ENCODE peak calls at places on chromosome 20, in seven cellular contexts. H is mucosa of descending colon; O is body of pancreas; B is thyroid gland; Q is lower lobe of right lung; C is ovary; Z is CD8-positive, alpha-beta memory T cell. W is an unnamed sample. For H3K4me1, the result is how much of the 10 kb centered on the place peaks cover.

GRCh38 chr20:9334866-9335265 is 179.5 kb upstream of the LAMP5 start:
- DNase-seq in O (no peak), Z (no peak), Q (no peak), C (no peak), B (no peak), H (no peak), W (no peak)

GRCh38 chr20:14264869-14265268 is 72.5 kb downstream of the FLRT3 start:
- DNase-seq in Q (no peak), C (no peak), Z (no peak), H (no peak), B (no peak), O (no peak), W (no peak)

GRCh38 chr20:38779247-38780097 is 26.0 kb upstream of the PPP1R16B start:
- DNase-seq in H (no peak), O (no peak), B (no peak), Z (no peak), Q (no peak), C (no peak), W (no peak)

GRCh38 chr20:63628246-63628975 is 1.5 kb upstream of the GMEB2 start:
- DNase-seq in B (peak), C (peak), Q (peak), O (peak), Z (no peak), H (peak), W (peak)

GRCh38 chr20:59604770-59605665 is 678 bp downstream of the PHACTR3 start:
- DNase-seq in C (no peak), O (no peak), Q (no peak), B (peak), H (no peak), Z (no peak), W (no peak)

GRCh38 chr20:37938954-37939353 is 36.0 kb downstream of the VSTM2L start:
- DNase-seq in B (no peak), O (no peak), H (no peak), Q (no peak), Z (no peak), C (no peak), W (no peak)

GRCh38 chr20:56503911-56504310 is 20.6 kb upstream of the FAM209A start:
- DNase-seq in C (no peak), B (peak), Q (no peak), H (no peak), Z (no peak), O (no peak), W (no peak)

GRCh38 chr20:45850926-45851325 is 6.3 kb downstream of the ACOT8 start:
- DNase-seq in O (no peak), H (no peak), Q (no peak), C (no peak), Z (no peak), B (no peak), W (no peak)

GRCh38 chr20:63681609-63682142 is 14.8 kb upstream of the TNFRSF6B start:
- DNase-seq in Q (no peak), C (no peak), O (no peak), H (no peak), B (no peak), Z (no peak), W (no peak)

DNA sequence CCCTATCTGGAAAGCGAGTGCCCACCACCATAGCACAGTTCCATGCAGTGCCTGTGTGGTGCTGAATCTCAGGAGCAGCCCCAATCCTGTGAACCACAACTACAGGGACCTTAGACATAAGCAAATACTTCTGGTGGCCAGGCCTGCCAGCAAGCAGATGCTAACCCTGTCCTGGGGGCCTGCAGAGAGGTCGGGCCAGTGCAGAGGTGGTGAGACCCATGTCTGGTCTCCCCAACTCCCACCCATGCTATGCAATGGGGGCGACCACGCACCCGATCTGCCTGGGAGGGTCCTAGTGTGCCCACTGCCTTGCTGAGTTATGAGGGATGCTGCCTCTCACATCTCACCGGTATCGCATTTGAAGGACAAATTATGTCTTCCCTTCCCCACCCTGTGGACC is 151.6 kb upstream of the ZNF337 start:
- DNase-seq in Q (no peak), B (no peak), C (peak), H (no peak), O (no peak), Z (no peak), W (no peak)
- H3K4me3 ChIP-seq in Q (no peak), B (no peak), C (no peak), H (no peak), O (no peak), Z (no peak), W (no peak)

DNA sequence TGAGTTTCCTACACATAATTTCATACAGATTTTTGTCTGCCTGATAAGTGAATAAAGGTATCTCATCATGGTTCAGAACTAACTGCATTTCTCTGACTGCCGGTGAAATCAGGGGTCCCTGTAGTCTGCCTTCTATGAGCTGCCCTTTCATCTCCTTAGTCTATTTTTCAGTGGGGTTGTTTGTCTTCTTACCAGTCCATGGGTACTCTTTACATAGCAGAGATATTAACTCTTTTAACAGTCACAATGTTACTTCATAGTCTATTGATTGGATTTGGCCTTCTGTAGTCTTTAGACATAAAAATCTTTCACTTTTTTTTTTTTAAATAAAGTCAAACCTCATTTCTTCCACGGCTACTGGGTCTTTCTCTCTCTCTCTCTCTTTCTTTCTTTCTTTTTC is 79.8 kb downstream of the RALGAPA2 start:
- DNase-seq in C (no peak), Q (no peak), H (no peak), B (no peak), Z (no peak), O (no peak), W (no peak)
- H3K4me1 ChIP-seq in C (under half), Q (under half), H (under half), B (under half), Z (under half), O (under half), W (under half)

DNA sequence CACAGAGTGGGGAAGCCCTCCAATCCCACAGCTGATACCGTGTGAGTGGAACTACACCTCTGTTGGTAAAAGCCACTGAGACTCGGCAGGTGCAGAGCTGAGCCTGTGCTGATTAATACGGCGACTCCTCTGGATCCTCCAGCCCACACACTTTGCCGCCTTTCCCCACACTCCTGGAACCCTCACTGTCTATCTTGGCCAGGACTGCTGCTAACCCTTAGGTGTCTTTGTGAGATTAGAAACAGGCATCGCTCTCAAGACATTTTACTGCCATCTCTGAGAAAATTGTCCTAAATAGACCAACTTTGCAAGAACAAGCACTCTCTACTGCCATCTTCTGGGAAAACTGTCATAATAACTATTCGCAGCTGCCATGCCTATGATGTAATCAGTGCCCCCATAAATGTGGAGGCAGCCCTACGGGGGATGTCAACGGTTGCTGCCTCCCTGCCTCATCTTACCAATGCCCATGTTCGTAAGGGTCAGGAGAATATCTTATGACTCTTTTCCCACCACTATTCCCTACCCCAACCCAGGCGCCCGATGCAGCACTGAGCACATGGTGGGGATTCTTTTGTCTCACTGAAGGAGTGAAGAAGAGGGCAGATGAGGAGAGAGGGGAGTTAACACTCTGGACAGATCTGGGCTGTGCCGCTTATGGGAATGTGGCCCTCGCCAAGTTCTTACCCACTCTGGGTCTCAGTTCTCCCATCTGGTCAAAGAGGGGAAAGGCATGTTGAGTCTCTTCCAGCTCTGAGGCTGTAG is 26.1 kb upstream of the KCNB1 start:
- DNase-seq in C (no peak), Z (no peak), Q (no peak), B (no peak), O (no peak), H (peak), W (no peak)
- H3K4me3 ChIP-seq in C (no peak), Z (no peak), Q (no peak), B (no peak), O (no peak), H (no peak), W (no peak)

GRCh38 chr20:47574616-47575401 is 73.1 kb downstream of the NCOA3 start:
- DNase-seq in Q (no peak), Z (no peak), H (no peak), O (peak), C (no peak), B (no peak), W (no peak)
- H3K4me1 ChIP-seq in Q (half or more), Z (under half), H (under half), O (under half), C (under half), B (under half), W (under half)

DNA sequence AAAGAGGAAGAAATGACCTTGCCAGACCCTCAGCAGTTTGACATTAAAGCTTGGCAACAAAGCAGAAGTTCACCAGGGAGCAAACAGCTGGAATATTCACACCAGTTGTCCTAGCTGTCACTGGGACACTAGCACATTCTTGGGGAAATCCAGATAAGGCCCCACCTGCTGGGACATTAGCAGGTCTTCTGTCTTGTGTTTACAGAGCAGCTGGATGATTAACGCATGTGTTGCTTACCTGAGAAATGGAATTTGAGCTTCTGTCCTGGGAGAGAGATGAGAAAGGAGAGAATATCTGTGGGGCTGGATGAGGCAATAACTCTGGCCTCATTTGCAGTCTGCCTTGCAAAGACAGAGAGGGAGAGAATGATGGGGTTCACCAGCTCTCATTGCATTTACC is 137.6 kb upstream of the RIN2 start:
- DNase-seq in H (no peak), Q (no peak), B (no peak), C (no peak), O (no peak), Z (no peak), W (no peak)
- H3K4me3 ChIP-seq in H (no peak), Q (no peak), B (no peak), C (no peak), O (no peak), Z (no peak), W (no peak)

DNA sequence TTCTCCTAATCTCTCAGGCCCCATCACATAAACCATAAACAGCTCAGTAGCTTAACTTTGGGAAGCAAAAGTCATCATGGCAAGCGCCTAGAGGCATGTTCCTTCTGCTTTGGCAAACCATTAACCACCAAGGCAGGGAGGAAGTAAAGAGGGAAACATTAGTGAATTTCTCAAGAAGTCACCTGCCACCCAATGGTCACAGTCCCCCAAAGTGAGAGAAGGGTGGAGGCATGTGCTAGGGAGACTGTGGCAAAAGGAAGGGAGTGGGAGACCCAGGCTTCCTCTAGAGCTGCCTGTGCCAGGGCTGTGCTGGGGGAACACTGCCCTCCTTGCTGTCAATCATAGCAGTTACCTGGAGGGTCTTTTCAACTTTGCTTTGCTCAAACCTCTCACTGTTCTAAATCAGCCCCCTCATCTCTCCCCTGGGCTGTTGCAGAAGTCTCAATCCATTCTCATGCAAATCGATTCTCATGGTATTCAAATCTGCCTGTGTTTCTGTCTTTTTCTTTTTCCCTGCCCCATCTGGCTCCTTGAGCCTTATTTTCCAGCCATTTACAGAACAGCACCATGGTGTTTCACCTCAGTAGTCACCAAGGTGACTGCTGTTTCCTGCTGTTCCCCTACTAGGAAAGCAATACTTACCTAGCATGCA is 1.8 kb upstream of the RNF24 start:
- DNase-seq in Q (no peak), Z (no peak), H (no peak), C (no peak), O (no peak), B (no peak), W (no peak)
- H3K4me1 ChIP-seq in Q (under half), Z (under half), H (under half), C (under half), O (under half), B (under half), W (under half)